ENCODE peak calls at places on chromosomes 7 and 10, in seven cellular contexts. S, Z, T, M, G, P and A are unnamed samples.

GRCh38 chr7:83359108-83359507 is 196.4 kb upstream of the PCLO start:
- DNase-seq in S (no peak), Z (no peak), T (no peak), M (no peak), G (no peak), P (no peak), A (no peak)

GRCh38 chr10:7666253-7667023 is at the start of gene ITIH5:
- DNase-seq in S (peak; percentile 72), Z (peak; percentile 48), T (no peak), M (peak; percentile 86), G (no peak), P (no peak), A (no peak)

GRCh38 chr10:5776881-5777197 is 36.4 kb downstream of the GDI2 start:
- DNase-seq in S (no peak), Z (no peak), T (no peak), M (no peak), G (no peak), P (no peak), A (no peak)

GRCh38 chr10:119211625-119212441 is 4.5 kb downstream of the GRK5 start:
- DNase-seq in S (no peak), Z (no peak), T (no peak), M (no peak), G (no peak), P (no peak), A (no peak)

GRCh38 chr7:95906871-95907270 is 134.5 kb downstream of the DYNC1I1 start:
- DNase-seq in S (no peak), Z (no peak), T (no peak), M (no peak), G (no peak), P (no peak), A (no peak)

GRCh38 chr7:131424219-131424822 is 96.6 kb downstream of the MKLN1 start:
- DNase-seq in S (peak; percentile 52), Z (no peak), T (peak; percentile 4), M (no peak), G (peak; percentile 51), P (no peak), A (no peak)

GRCh38 chr10:131726460-131726861 is 174.3 kb upstream of the PPP2R2D start:
- DNase-seq in S (peak; percentile 87), Z (no peak), T (no peak), M (peak; percentile 87), G (no peak), P (peak; percentile 43), A (peak; percentile 50)

GRCh38 chr7:36019966-36020365 is 133.1 kb upstream of the EEPD1 start:
- DNase-seq in S (no peak), Z (no peak), T (no peak), M (no peak), G (no peak), P (no peak), A (no peak)

GRCh38 chr7:60706-61105 is 131.7 kb upstream of the FAM20C start:
- DNase-seq in S (no peak), Z (no peak), T (no peak), M (no peak), G (no peak), P (no peak), A (peak; percentile 72)

GRCh38 chr10:92595505-92595904 is 2.6 kb downstream of the KIF11 start:
- DNase-seq in S (no peak), Z (no peak), T (no peak), M (no peak), G (no peak), P (no peak), A (no peak)

GRCh38 chr7:111736475-111736874 is 174.2 kb upstream of the IMMP2L start:
- DNase-seq in S (no peak), Z (no peak), T (no peak), M (no peak), G (no peak), P (no peak), A (no peak)

GRCh38 chr10:34157501-34157900 is 657.6 kb downstream of the PARD3 start:
- DNase-seq in S (no peak), Z (no peak), T (no peak), M (no peak), G (no peak), P (no peak), A (no peak)

GRCh38 chr10:116708386-116708785 is 34.0 kb downstream of the HSPA12A start:
- DNase-seq in S (no peak), Z (no peak), T (no peak), M (no peak), G (no peak), P (no peak), A (peak; percentile 11)

GRCh38 chr7:32680259-32681173 is 185.2 kb downstream of the AVL9 start:
- DNase-seq in S (no peak), Z (no peak), T (no peak), M (no peak), G (no peak), P (peak; percentile 44), A (no peak)

GRCh38 chr7:36157506-36158320 is 4.7 kb downstream of the EEPD1 start:
- DNase-seq in S (no peak), Z (no peak), T (no peak), M (no peak), G (no peak), P (no peak), A (no peak)

GRCh38 chr10:11588878-11589277 is 22.6 kb downstream of the USP6NL start:
- DNase-seq in S (no peak), Z (no peak), T (no peak), M (no peak), G (no peak), P (no peak), A (no peak)

GRCh38 chr7:55199418-55199817 is 165.7 kb upstream of the LANCL2 start:
- DNase-seq in S (no peak), Z (no peak), T (no peak), M (no peak), G (no peak), P (no peak), A (no peak)

GRCh38 chr7:131352032-131352431 is 24.4 kb downstream of the MKLN1 start:
- DNase-seq in S (no peak), Z (no peak), T (no peak), M (no peak), G (no peak), P (no peak), A (no peak)

GRCh38 chr7:17090751-17091150 is 207.7 kb upstream of the AHR start:
- DNase-seq in S (no peak), Z (no peak), T (no peak), M (no peak), G (no peak), P (no peak), A (no peak)

GRCh38 chr10:83809001-83809400 is 330.3 kb upstream of the GHITM start:
- DNase-seq in S (no peak), Z (no peak), T (no peak), M (no peak), G (no peak), P (peak; percentile 50), A (no peak)

GRCh38 chr7:146346096-146346495 is 229.5 kb downstream of the CNTNAP2 start:
- DNase-seq in S (no peak), Z (no peak), T (no peak), M (no peak), G (no peak), P (no peak), A (no peak)

GRCh38 chr10:12355384-12355783 is 6.0 kb downstream of the CAMK1D start:
- DNase-seq in S (no peak), Z (no peak), T (no peak), M (no peak), G (no peak), P (no peak), A (no peak)

GRCh38 chr7:80060218-80060806 is 74.3 kb upstream of the GNAI1 start:
- DNase-seq in S (peak; percentile 44), Z (no peak), T (no peak), M (no peak), G (peak; percentile 71), P (no peak), A (no peak)

GRCh38 chr7:86949052-86949778 is 110.2 kb downstream of the ELAPOR2 start:
- DNase-seq in S (no peak), Z (no peak), T (peak; percentile 31), M (peak; percentile 18), G (no peak), P (no peak), A (no peak)

GRCh38 chr7:133854739-133855138 is 272.4 kb upstream of the LRGUK start:
- DNase-seq in S (peak; percentile 68), Z (peak; percentile 28), T (no peak), M (no peak), G (peak; percentile 54), P (no peak), A (no peak)

GRCh38 chr10:102394801-102395676 is 466 bp upstream of the NFKB2 start:
- DNase-seq in S (peak; percentile 93), Z (peak; percentile 80), T (peak; percentile 62), M (peak; percentile 98), G (peak; percentile 88), P (peak; percentile 92), A (peak; percentile 95)
- TF ChIP-seq EP300 in S (no peak), Z (no peak), T (no peak), M (peak; percentile 48), G (no peak), P (peak; percentile 46), A (no peak)

GRCh38 chr7:100100420-100101015 is 679 bp downstream of the MCM7 start:
- DNase-seq in S (peak; percentile 96), Z (peak; percentile 89), T (peak; percentile 56), M (peak; percentile 97), G (peak; percentile 99), P (peak; percentile 95), A (peak; percentile 96)
- TF ChIP-seq EP300 in S (no peak), Z (peak; percentile 39), T (no peak), M (no peak), G (no peak), P (no peak), A (no peak)

GRCh38 chr7:1995426-1995825 is 237.3 kb downstream of the MAD1L1 start:
- DNase-seq in S (no peak), Z (no peak), T (no peak), M (peak; percentile 54), G (no peak), P (no peak), A (no peak)
- TF ChIP-seq EP300 in S (no peak), Z (no peak), T (no peak), M (no peak), G (no peak), P (no peak), A (no peak)

DNA sequence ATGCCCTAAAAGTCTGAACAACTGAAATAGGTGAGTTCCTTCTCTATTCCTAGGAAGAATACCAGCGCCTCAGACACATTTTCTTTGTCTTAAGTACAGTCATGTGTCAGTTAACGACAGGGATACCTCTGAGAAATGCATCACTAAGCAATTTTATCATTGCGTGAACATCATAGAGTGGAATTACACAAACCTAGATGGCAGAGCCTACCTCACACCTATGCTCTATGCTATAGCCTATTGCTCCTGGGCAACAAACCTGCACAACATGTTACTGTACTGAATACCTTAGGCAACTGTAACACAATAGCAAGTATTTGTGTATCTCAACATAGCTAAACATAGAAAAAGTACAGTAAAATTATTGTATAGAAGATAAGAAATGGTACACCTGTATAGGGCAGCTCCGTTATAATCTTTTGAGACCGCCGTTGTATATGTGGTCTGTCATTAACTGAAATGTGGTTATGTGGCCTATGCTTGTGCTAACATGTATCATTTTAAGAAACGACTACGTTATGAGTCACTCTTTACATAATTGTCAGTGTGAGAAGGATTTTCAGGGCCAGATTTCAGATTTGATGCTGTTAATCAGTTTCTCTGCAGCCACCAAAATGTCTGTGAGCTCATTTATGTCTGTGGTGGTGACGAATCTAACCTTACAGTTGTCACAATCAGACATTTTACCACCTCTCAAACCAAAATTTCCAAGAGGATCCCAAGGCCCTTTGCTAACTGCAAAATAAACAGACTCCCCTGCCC is 66.1 kb upstream of the STK17A start:
- DNase-seq in S (no peak), Z (no peak), T (peak; percentile 48), M (no peak), G (no peak), P (no peak), A (no peak)
- TF ChIP-seq EP300 in S (no peak), Z (no peak), T (peak; percentile 85), M (no peak), G (no peak), P (no peak), A (no peak)